ENCODE peak calls at places on chromosomes 13 and 19, in six cellular contexts. G is HCT116, B is neural progenitor cell, V is GM23338, U is PC-3, L is MM.1S. J is an unnamed sample.
A peak's percentile ranks its signal among the peaks of the same experiment; 100 is the strongest.

GRCh38 chr19:6556480-6556879 is 25.7 kb downstream of the TNFSF9 start:
- DNase-seq in V (no peak), B (no peak), G (no peak), L (no peak), U (no peak), J (no peak)

GRCh38 chr19:13004273-13004672 is 9.0 kb downstream of the NFIX start:
- DNase-seq in U (no peak), G (no peak), L (no peak), B (no peak), V (no peak), J (no peak)

GRCh38 chr13:62119739-62120700 is 704.4 kb upstream of the PCDH20 start:
- DNase-seq in U (peak; percentile 31), G (peak; percentile 10), L (peak; percentile 35), V (peak; percentile 43), B (peak; percentile 15), J (peak; percentile 30)

GRCh38 chr13:97119899-97120745 is 102.0 kb upstream of the MBNL2 start:
- DNase-seq in L (no peak), U (peak; percentile 22), G (no peak), B (no peak), V (no peak), J (no peak)

GRCh38 chr13:30743319-30744055 is 8.1 kb downstream of the ALOX5AP start:
- DNase-seq in V (no peak), G (peak; percentile 76), B (no peak), L (no peak), U (peak; percentile 93), J (peak; percentile 88)

GRCh38 chr13:80030491-80030890 is 310.4 kb downstream of the SPRY2 start:
- DNase-seq in V (peak; percentile 28), G (peak; percentile 18), B (peak; percentile 16), L (no peak), U (peak; percentile 88), J (no peak)

GRCh38 chr13:51041710-51042109 is 69.4 kb downstream of the C13orf42 start:
- DNase-seq in G (no peak), B (no peak), U (no peak), L (no peak), V (no peak), J (no peak)

GRCh38 chr13:50079278-50080157 is 64.3 kb downstream of the KCNRG start:
- DNase-seq in L (no peak), G (no peak), V (no peak), B (no peak), U (no peak), J (no peak)

GRCh38 chr13:48449656-48450055 is 36.7 kb upstream of the LPAR6 start:
- DNase-seq in V (no peak), G (no peak), L (no peak), B (no peak), U (peak; percentile 29), J (no peak)

GRCh38 chr19:40523322-40524047 is 53.2 kb upstream of the SHKBP1 start:
- DNase-seq in V (peak; percentile 93), B (peak; percentile 83), U (peak; percentile 66), G (peak; percentile 72), L (peak; percentile 89), J (peak; percentile 86)

GRCh38 chr13:110061270-110061669 is 245.7 kb downstream of the COL4A1 start:
- DNase-seq in L (no peak), B (no peak), U (no peak), V (peak; percentile 21), G (no peak), J (no peak)

GRCh38 chr19:2700660-2701360 is 1.7 kb downstream of the GNG7 start:
- DNase-seq in L (no peak), U (no peak), B (no peak), V (peak; percentile 53), G (no peak), J (no peak)

GRCh38 chr13:27406178-27406939 is 18.1 kb upstream of the GTF3A start:
- DNase-seq in B (peak; percentile 31), V (peak; percentile 27), G (no peak), U (peak; percentile 62), L (peak; percentile 55), J (peak; percentile 48)

GRCh38 chr13:92187378-92187989 is 789.1 kb downstream of the GPC5 start:
- DNase-seq in U (peak; percentile 46), B (peak; percentile 52), L (peak; percentile 48), V (peak; percentile 72), G (no peak), J (peak; percentile 69)

GRCh38 chr13:79171131-79172061 is 234.7 kb downstream of the RBM26 start:
- DNase-seq in L (no peak), G (no peak), B (peak; percentile 88), V (peak; percentile 11), U (no peak), J (no peak)

GRCh38 chr19:49194408-49194807 is 36.8 kb downstream of the TRPM4 start:
- DNase-seq in B (no peak), L (no peak), G (no peak), V (no peak), U (no peak), J (no peak)

GRCh38 chr19:49193822-49194394 is 36.3 kb downstream of the TRPM4 start:
- DNase-seq in V (no peak), L (no peak), B (no peak), G (no peak), U (no peak), J (no peak)

GRCh38 chr19:49189259-49189658 is 31.7 kb downstream of the TRPM4 start:
- DNase-seq in V (no peak), U (no peak), L (no peak), G (no peak), B (no peak), J (no peak)

GRCh38 chr19:49188626-49189200 is 31.1 kb downstream of the TRPM4 start:
- DNase-seq in B (no peak), U (no peak), G (no peak), V (peak; percentile 77), L (no peak), J (no peak)

DNA sequence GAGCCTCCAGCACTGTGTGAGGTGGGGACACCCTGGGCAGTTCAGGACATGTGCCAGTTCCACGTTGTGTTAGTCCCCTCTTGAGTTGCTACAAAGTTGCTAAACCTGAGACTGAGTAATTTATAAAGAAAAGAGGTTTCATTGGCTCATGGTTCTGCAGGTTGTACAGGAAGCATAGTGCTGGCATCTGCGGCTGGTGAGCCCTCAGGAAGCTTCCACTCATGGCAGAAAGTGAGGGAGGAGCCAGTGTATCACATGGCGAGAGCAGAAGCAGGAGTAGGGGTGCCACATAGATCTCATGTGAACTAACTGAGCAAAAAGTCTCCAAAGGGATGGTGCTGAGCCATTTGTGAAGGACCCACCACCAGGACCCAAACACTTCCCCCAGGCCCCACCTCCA is 33.2 kb downstream of the TRPM4 start:
- DNase-seq in U (no peak), B (no peak), V (no peak), G (no peak), L (no peak), J (no peak)
- TF ChIP-seq CTCF in U (no peak), B (no peak), V (no peak), G (no peak), L (no peak), J (no peak)

GRCh38 chr19:50490411-50490811 is 13.8 kb upstream of the GARIN5A start:
- DNase-seq in G (no peak), L (no peak), V (no peak), U (no peak), B (no peak), J (no peak)

GRCh38 chr19:50489461-50490011 is 12.9 kb upstream of the GARIN5A start:
- DNase-seq in V (no peak), L (no peak), G (no peak), U (no peak), B (no peak), J (no peak)

GRCh38 chr19:50493171-50493570 is 16.5 kb upstream of the GARIN5A start:
- DNase-seq in V (no peak), U (no peak), G (no peak), L (no peak), B (no peak), J (no peak)

GRCh38 chr19:50492303-50493052 is 15.8 kb upstream of the GARIN5A start:
- DNase-seq in U (peak; percentile 27), B (peak; percentile 24), G (no peak), L (no peak), V (no peak), J (no peak)

DNA sequence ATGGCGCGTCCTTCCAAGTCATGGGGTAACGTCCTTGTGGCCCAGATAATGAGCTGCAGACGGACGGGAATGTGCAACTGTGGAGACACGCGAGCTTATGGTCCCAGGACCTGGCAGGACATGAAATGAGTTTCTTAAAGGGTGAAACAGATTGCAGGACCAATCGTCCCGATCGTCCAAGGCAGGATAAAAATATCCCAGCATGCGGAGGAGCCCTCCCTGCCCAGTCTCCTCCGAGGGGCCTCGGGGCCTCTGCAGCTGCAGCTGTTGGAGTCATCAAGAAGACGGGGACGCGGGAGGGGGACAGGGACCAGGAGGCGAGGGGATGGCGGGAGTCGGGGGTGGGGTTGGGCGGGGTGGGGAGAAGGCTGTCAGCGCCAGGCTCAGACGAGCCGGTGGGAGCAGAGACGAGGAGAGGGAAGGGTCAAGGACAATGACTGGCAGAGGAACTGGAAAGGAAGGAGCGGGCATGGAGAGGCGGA is 14.4 kb upstream of the GARIN5A start:
- DNase-seq in V (no peak), L (no peak), B (no peak), U (no peak), G (no peak), J (no peak)
- TF ChIP-seq EZH2 in V (no peak), L (no peak), B (no peak), U (no peak), G (no peak), J (no peak)

GRCh38 chr13:28707629-28708427 is 10.9 kb downstream of the SLC46A3 start:
- DNase-seq in G (no peak), B (no peak), L (peak; percentile 55), V (no peak), U (peak; percentile 72), J (peak; percentile 27)
- TF ChIP-seq EZH2phosphoT487 in G (no peak), B (no peak), L (no peak), V (no peak), U (no peak), J (no peak)

DNA sequence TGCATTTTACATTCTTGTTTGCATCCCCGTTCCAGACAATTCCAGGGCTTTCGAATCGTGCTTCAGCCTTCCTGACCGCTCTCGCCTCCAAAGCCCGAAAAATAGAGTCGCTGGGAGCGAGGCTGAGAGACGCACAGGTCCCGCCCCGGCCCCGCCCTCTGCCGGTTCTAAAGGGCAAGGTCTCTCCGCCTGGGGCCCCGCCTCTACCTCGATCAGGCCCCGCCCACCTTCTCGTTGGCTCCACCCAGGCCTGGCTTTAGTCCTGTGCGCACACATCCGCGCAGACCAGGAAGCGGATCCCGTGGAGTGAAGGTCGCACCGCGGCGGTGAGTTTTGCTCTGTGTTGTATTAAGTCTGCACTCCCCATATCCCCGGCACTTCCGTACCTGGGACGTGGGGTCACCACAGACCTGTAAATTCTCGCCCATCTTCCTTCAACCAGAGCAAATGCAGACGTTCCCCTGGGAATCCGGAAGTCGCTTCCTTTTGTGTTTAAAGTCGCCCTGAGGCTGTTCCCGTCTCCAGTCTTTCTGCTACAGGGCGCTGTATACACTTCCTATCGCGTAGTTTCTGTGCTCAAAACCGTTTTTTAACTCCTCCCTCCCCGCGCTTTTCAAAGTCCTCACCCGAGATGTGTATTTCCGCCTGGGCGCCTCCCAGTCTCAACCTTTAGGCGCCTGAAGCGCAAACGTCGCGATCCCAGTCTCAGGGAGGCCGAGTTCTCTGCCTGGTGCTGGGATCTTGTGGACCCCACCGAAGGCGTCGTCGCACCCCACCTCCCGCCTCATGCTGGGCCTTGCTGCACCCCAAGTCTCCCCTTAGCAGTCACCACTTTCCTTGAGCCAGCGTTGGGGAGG is at the start of gene ZNF701:
- DNase-seq in G (peak; percentile 69), B (peak; percentile 95), L (peak; percentile 73), V (peak; percentile 94), U (peak; percentile 90), J (peak; percentile 97)
- TF ChIP-seq CTCF in G (no peak), B (peak; percentile 27), L (no peak), V (peak; percentile 13), U (no peak), J (no peak)